ENCODE peak calls at places on chromosomes 12 and 14, in five cellular contexts. J is bronchial epithelial cell; H is stimulated activated CD8-positive, alpha-beta memory T cell treated with anti-CD3 and anti-CD28 coated beads, Interleukin-15, amount 100 ng/mL, for 4 hours; F is transverse colon; Y is dorsolateral prefrontal cortex. A is an unnamed sample.

GRCh38 chr12:124829008-124829707 is 34.5 kb downstream of the SCARB1 start:
- DNase-seq in F (peak), H (no peak), J (peak), Y (no peak), A (no peak)

GRCh38 chr12:25769076-25769945 is 189.2 kb upstream of the RASSF8 start:
- DNase-seq in H (no peak), J (peak), Y (no peak), F (no peak), A (no peak)

GRCh38 chr12:2691340-2692111 is 103.2 kb upstream of the FKBP4 start:
- DNase-seq in F (peak), J (peak), Y (no peak), H (peak), A (no peak)

GRCh38 chr14:53128303-53128702 is 24.8 kb downstream of the DDHD1 start:
- DNase-seq in J (no peak), H (no peak), F (no peak), Y (no peak), A (no peak)

GRCh38 chr12:108109954-108110353 is 19.1 kb upstream of the WSCD2 start:
- DNase-seq in J (no peak), F (no peak), H (no peak), Y (no peak), A (no peak)

GRCh38 chr14:99562848-99563748 is 40.9 kb downstream of the CCDC85C start:
- DNase-seq in F (peak), Y (peak), H (no peak), J (no peak), A (peak)

GRCh38 chr14:55127491-55127951 is 1.5 kb upstream of the LGALS3 start:
- DNase-seq in F (peak), H (no peak), Y (no peak), J (peak), A (no peak)

GRCh38 chr12:15227004-15227679 is 5.9 kb upstream of the RERG start:
- DNase-seq in F (peak), J (peak), Y (no peak), H (no peak), A (peak)

GRCh38 chr12:93896427-93896826 is 219.3 kb downstream of the CRADD start:
- DNase-seq in F (no peak), H (no peak), Y (no peak), J (no peak), A (no peak)

GRCh38 chr12:31736472-31736871 is 7.7 kb upstream of the AMN1 start:
- DNase-seq in J (peak), F (no peak), H (no peak), Y (no peak), A (no peak)

GRCh38 chr14:56005580-56006053 is 112.6 kb upstream of the PELI2 start:
- DNase-seq in H (no peak), F (no peak), J (no peak), Y (no peak), A (no peak)

GRCh38 chr12:98274430-98275130 is 240.8 kb upstream of the TMPO start:
- DNase-seq in F (no peak), J (no peak), Y (no peak), H (no peak), A (no peak)

GRCh38 chr14:82420874-82421273 is 887.2 kb upstream of the SEL1L start:
- DNase-seq in Y (no peak), J (no peak), H (no peak), F (no peak), A (peak)

GRCh38 chr12:85779768-85780167 is 56.4 kb downstream of the RASSF9 start:
- DNase-seq in F (no peak), J (peak), Y (no peak), H (no peak), A (no peak)

GRCh38 chr12:23810327-23810902 is 139.1 kb downstream of the SOX5 start:
- DNase-seq in J (no peak), Y (no peak), F (no peak), H (no peak), A (no peak)

GRCh38 chr14:65263161-65263788 is 149.3 kb upstream of the FUT8 start:
- DNase-seq in Y (no peak), F (no peak), J (peak), H (no peak), A (no peak)

GRCh38 chr14:101040538-101041442 is 137.3 kb upstream of the RTL1 start:
- DNase-seq in F (no peak), H (no peak), Y (no peak), J (no peak), A (no peak)

GRCh38 chr14:35814371-35815005 is 5.4 kb upstream of the RALGAPA1 start:
- DNase-seq in J (peak), H (peak), F (peak), Y (no peak), A (no peak)

GRCh38 chr14:66974397-66975025 is 214.7 kb upstream of the GARIN2 start:
- DNase-seq in J (peak), H (no peak), Y (no peak), F (no peak), A (no peak)

GRCh38 chr14:96583605-96584041 is 81.4 kb downstream of the PAPOLA start:
- DNase-seq in H (no peak), Y (no peak), F (no peak), J (no peak), A (no peak)

GRCh38 chr14:101289230-101289690 is 272.0 kb upstream of the DIO3 start:
- DNase-seq in Y (no peak), H (no peak), F (peak), J (no peak), A (no peak)

GRCh38 chr14:67207810-67208209 is 18.6 kb downstream of the GARIN2 start:
- DNase-seq in Y (no peak), H (no peak), J (no peak), F (no peak), A (no peak)

GRCh38 chr14:72615511-72616121 is 278.3 kb downstream of the DPF3 start:
- DNase-seq in Y (no peak), H (no peak), J (peak), F (no peak), A (no peak)

GRCh38 chr14:104865069-104865630 is at the start of gene CEP170B:
- DNase-seq in J (no peak), Y (no peak), F (no peak), H (no peak), A (peak)

GRCh38 chr14:60064491-60065072 is 27.1 kb upstream of the PCNX4 start:
- DNase-seq in J (peak), F (no peak), Y (no peak), H (no peak), A (no peak)

GRCh38 chr14:93023039-93023438 is 92.7 kb downstream of the ITPK1 start:
- DNase-seq in F (no peak), J (peak), Y (no peak), H (no peak), A (no peak)

GRCh38 chr12:112823582-112824149 is 32.1 kb downstream of the RPH3A start:
- DNase-seq in F (no peak), Y (no peak), H (no peak), J (no peak), A (no peak)

GRCh38 chr12:9208236-9208635 is at the start of gene PZP:
- DNase-seq in F (no peak), H (no peak), Y (no peak), J (no peak), A (no peak)

GRCh38 chr12:109981311-109981710 is 14.9 kb downstream of the GIT2 start:
- DNase-seq in J (no peak), H (no peak), F (no peak), Y (no peak), A (no peak)

GRCh38 chr14:24095196-24096068 is 1.3 kb downstream of the PCK2 start:
- DNase-seq in Y (no peak), F (peak), J (no peak), H (no peak), A (peak)

GRCh38 chr14:79727900-79728299 is 483.4 kb downstream of the DIO2 start:
- DNase-seq in J (no peak), H (no peak), Y (no peak), F (no peak), A (no peak)

GRCh38 chr12:50110762-50111416 is 1.1 kb upstream of the COX14 start:
- DNase-seq in F (peak), H (no peak), Y (no peak), J (no peak), A (peak)

GRCh38 chr12:77893918-77894317 is 63.2 kb downstream of the NAV3 start:
- DNase-seq in J (peak), F (peak), H (no peak), Y (no peak), A (no peak)